ENCODE peak calls at places on chromosomes 13 and 19, in six cellular contexts. B is HT-29; R is effector memory CD4-positive, alpha-beta T cell; V is LHCN-M2; L is stimulated activated CD4-positive, alpha-beta T cell treated with anti-CD3 and anti-CD28 coated beads, Interleukin-1b, Interleukin-23, amount 100 ng/mL, for 1 hour; K is nephron progenitor cell. T is an unnamed sample.

GRCh38 chr19:48962029-48962848 is 2.9 kb upstream of the FTL start:
- DNase-seq in V (peak; percentile 40), B (peak; percentile 91), K (no peak), R (no peak), L (no peak), T (peak; percentile 62)

GRCh38 chr13:90084684-90085290 is 1262.7 kb upstream of the MIR17HG start:
- DNase-seq in R (no peak), K (no peak), B (no peak), L (no peak), V (no peak), T (no peak)

GRCh38 chr19:10167459-10167858 is 27.3 kb downstream of the DNMT1 start:
- DNase-seq in K (no peak), V (no peak), L (no peak), R (no peak), B (no peak), T (no peak)

GRCh38 chr13:44930907-44931676 is 58.2 kb downstream of the NUFIP1 start:
- DNase-seq in L (no peak), K (no peak), V (peak; percentile 49), R (no peak), B (no peak), T (no peak)

GRCh38 chr13:37640499-37640898 is 41.9 kb upstream of the POSTN start:
- DNase-seq in K (peak; percentile 12), R (no peak), V (peak; percentile 61), B (peak; percentile 58), L (no peak), T (no peak)

GRCh38 chr13:20465218-20465879 is 60.3 kb downstream of the CRYL1 start:
- DNase-seq in R (no peak), K (no peak), L (no peak), B (peak; percentile 61), V (peak; percentile 37), T (no peak)

GRCh38 chr19:11587302-11587972 is 9.8 kb upstream of the ZNF627 start:
- DNase-seq in L (peak; percentile 71), K (peak; percentile 84), R (peak; percentile 65), B (peak; percentile 49), V (peak; percentile 62), T (peak; percentile 97)

GRCh38 chr19:35555301-35556005 is 8.0 kb downstream of the ATP4A start:
- DNase-seq in R (no peak), L (no peak), B (peak; percentile 73), K (peak; percentile 53), V (peak; percentile 22), T (peak; percentile 73)

GRCh38 chr13:50025446-50025845 is 10.2 kb downstream of the KCNRG start:
- DNase-seq in K (no peak), B (no peak), R (no peak), L (no peak), V (no peak), T (no peak)

T was measured in H1.